ENCODE peak calls at places on chromosome 7, in five cellular contexts. N, T, K, P and R are unnamed samples.

GRCh38 chr7:111820117-111820516 is 257.8 kb upstream of the IMMP2L start:
- DNase-seq in N (no peak), T (no peak), K (no peak), P (no peak), R (no peak)

GRCh38 chr7:17965600-17965999 is 25.3 kb upstream of the SNX13 start:
- DNase-seq in N (no peak), T (no peak), K (no peak), P (peak; percentile 62), R (no peak)

GRCh38 chr7:40885503-40885902 is 750.7 kb downstream of the SUGCT start:
- DNase-seq in N (no peak), T (no peak), K (no peak), P (peak; percentile 9), R (no peak)

GRCh38 chr7:64875658-64876406 is 27.2 kb upstream of the ZNF273 start:
- DNase-seq in N (no peak), T (no peak), K (peak; percentile 3), P (no peak), R (no peak)

GRCh38 chr7:3655635-3656034 is 354.6 kb downstream of the SDK1 start:
- DNase-seq in N (no peak), T (no peak), K (no peak), P (no peak), R (no peak)

GRCh38 chr7:127629268-127629854 is 11.4 kb upstream of the PAX4 start:
- DNase-seq in N (no peak), T (peak; percentile 94), K (no peak), P (no peak), R (peak; percentile 31)

GRCh38 chr7:84847790-84848189 is 339.1 kb downstream of the SEMA3D start:
- DNase-seq in N (no peak), T (no peak), K (no peak), P (no peak), R (no peak)

GRCh38 chr7:74216361-74216761 is 6.6 kb downstream of the LAT2 start:
- DNase-seq in N (no peak), T (no peak), K (no peak), P (no peak), R (no peak)

GRCh38 chr7:105589221-105590077 is 8.2 kb upstream of the EFCAB10 start:
- DNase-seq in N (peak; percentile 43), T (no peak), K (peak; percentile 40), P (peak; percentile 52), R (peak; percentile 65)

GRCh38 chr7:81637527-81637926 is 132.3 kb downstream of the HGF start:
- DNase-seq in N (no peak), T (no peak), K (no peak), P (no peak), R (no peak)

GRCh38 chr7:302054-302992 is 12.4 kb downstream of the FOXL3 start:
- DNase-seq in N (no peak), T (no peak), K (no peak), P (no peak), R (no peak)

GRCh38 chr7:22944506-22944905 is 69.4 kb downstream of the HYCC1 start:
- DNase-seq in N (no peak), T (no peak), K (no peak), P (no peak), R (no peak)

GRCh38 chr7:151088856-151089699 is 2.8 kb downstream of the AGAP3 start:
- DNase-seq in N (peak; percentile 58), T (no peak), K (peak; percentile 70), P (peak; percentile 89), R (peak; percentile 56)

GRCh38 chr7:82012453-82012852 is 242.6 kb upstream of the HGF start:
- DNase-seq in N (no peak), T (no peak), K (no peak), P (no peak), R (no peak)

GRCh38 chr7:16561943-16562342 is 35.3 kb downstream of the LRRC72 start:
- DNase-seq in N (no peak), T (no peak), K (no peak), P (no peak), R (peak; percentile 22)

GRCh38 chr7:51040777-51041176 is 258.1 kb upstream of the GRB10 start:
- DNase-seq in N (no peak), T (no peak), K (no peak), P (no peak), R (no peak)

GRCh38 chr7:103150192-103150591 is 1.3 kb upstream of the NAPEPLD start:
- DNase-seq in N (no peak), T (no peak), K (no peak), P (no peak), R (no peak)

GRCh38 chr7:31785081-31785480 is 98.1 kb downstream of the PPP1R17 start:
- DNase-seq in N (no peak), T (no peak), K (no peak), P (no peak), R (no peak)

GRCh38 chr7:74012842-74013249 is 15.1 kb upstream of the ELN start:
- DNase-seq in N (no peak), T (no peak), K (no peak), P (no peak), R (no peak)

GRCh38 chr7:112930787-112931186 is 140.6 kb upstream of the TMEM168 start:
- DNase-seq in N (no peak), T (no peak), K (no peak), P (no peak), R (peak; percentile 58)

GRCh38 chr7:155618708-155619633 is 25.5 kb upstream of the RBM33 start:
- DNase-seq in N (no peak), T (no peak), K (no peak), P (no peak), R (no peak)

GRCh38 chr7:77537595-77538185 is 595 bp downstream of the PTPN12 start:
- DNase-seq in N (peak; percentile 59), T (no peak), K (peak; percentile 23), P (no peak), R (peak; percentile 67)

GRCh38 chr7:153930681-153931080 is 121.5 kb upstream of the DPP6 start:
- DNase-seq in N (no peak), T (no peak), K (no peak), P (no peak), R (no peak)

GRCh38 chr7:9939171-9939570 is 1034.5 kb upstream of the PHF14 start:
- DNase-seq in N (no peak), T (no peak), K (no peak), P (no peak), R (no peak)
- H3K4me3 ChIP-seq in N (no peak overlapping the region), T (no peak overlapping the region), K (no peak overlapping the region), P (no peak overlapping the region), R (no peak overlapping the region)

DNA sequence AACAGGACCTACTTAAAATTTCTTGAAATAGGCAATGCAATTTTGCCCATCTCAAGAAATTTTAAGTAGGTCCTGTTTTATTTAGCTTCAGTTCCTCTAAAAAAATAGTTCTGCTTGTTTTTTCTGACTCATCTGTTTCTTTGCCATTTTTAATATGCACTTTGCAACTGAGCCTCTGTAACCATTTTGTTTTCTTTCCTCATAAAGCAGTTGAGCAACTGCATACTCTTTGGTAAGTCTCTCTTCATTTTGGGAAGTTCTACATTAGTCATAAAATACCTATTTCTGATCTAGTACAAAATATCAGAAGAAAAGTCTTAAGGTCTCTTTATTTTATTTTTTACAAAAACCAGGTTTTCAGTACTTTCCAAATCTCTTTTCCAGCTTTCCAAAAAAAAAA is 18.0 kb downstream of the TAS2R40 start:
- DNase-seq in N (no peak), T (no peak), K (no peak), P (no peak), R (no peak)
- H3K9me3 ChIP-seq in N (peaks cover 5% of the 10 kb centered on the region), T (peaks cover 2% of the 10 kb centered on the region), K (peaks cover 2% of the 10 kb centered on the region), P (no peaks in the 10 kb centered on the region), R (no peaks in the 10 kb centered on the region)

DNA sequence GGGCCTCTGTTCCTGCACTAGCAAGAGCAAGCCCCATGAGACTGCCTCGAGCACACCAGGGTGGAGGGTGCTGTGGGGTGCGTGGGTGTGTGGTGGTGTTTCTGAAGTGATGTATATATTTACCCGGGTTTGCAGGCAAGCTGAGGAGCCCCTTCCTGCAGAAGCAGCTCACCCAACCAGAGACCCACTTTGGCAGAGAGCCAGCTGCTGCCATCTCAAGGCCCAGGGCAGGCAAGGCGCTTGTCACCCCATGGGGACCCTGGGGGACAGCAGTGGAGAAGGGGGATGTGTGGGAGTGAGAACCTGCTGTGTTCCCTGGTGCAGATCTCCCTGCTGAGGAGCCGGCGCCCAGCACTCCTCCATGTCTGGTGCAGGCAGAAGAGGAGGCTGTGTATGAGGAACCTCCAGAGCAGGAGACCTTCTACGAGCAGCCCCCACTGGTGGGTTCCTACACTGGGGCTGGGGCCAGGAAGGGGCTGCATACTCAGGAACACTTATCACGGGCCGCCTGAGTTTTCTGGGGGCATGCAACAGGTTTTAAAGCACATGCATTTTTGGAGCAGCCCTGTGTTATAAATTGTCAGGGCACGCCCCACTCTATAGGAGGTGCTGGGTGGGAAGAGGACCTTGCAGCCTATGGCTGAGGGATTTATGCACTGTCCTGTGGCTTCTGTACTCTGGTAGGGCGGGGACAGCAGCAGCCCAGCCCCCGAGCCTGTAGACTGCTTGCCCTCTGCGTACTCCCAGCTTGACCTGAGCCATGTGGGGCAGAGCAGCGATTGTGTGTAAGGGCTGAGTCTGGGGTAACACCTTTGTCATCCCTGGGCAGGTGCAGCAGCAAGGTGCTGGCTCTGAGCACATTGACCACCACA is 5.9 kb downstream of the PGAM2 start:
- DNase-seq in N (no peak), T (no peak), K (no peak), P (no peak), R (no peak)
- H3K4me1 ChIP-seq in N (peaks cover 6% of the 10 kb centered on the region), T (peaks cover 10% of the 10 kb centered on the region), K (no peaks in the 10 kb centered on the region), P (no peaks in the 10 kb centered on the region), R (peaks cover 10% of the 10 kb centered on the region)

GRCh38 chr7:6536899-6537298 is 14.4 kb downstream of the GRID2IP start:
- DNase-seq in N (no peak), T (peak; percentile 81), K (no peak), P (no peak), R (peak; percentile 69)
- H3K4me3 ChIP-seq in N (peak overlapping the region; percentile 40), T (peak overlapping the region; percentile 58), K (no peak overlapping the region), P (no peak overlapping the region), R (no peak overlapping the region)

GRCh38 chr7:45599851-45600706 is 25.9 kb downstream of the ADCY1 start:
- DNase-seq in N (no peak), T (peak; percentile 37), K (no peak), P (no peak), R (no peak)
- H3K9me3 ChIP-seq in N (no peaks in the 10 kb centered on the region), T (no peaks in the 10 kb centered on the region), K (no peaks in the 10 kb centered on the region), P (no peaks in the 10 kb centered on the region), R (no peaks in the 10 kb centered on the region)

DNA sequence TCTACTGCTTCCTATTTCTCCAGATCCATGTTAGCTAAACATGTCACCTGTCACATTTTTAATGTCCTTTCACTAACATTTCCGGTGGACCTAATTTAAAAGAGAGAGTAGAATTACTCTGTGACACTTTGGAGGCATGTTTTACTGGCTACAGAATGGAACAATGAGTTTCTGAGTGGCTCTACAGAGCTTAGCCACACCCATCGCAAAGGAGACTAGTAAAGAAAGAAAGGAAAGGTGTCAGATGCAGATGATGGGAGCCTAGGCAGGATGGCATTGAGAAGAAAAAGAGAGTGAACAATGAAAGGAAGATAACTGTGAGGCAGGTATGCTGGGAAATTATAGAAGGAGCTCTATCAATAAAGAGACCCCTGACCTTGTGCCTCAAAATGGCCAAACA is 35.9 kb downstream of the NDUFB2 start:
- DNase-seq in N (no peak), T (no peak), K (no peak), P (no peak), R (no peak)
- H3K4me1 ChIP-seq in N (no peaks in the 10 kb centered on the region), T (no peaks in the 10 kb centered on the region), K (no peaks in the 10 kb centered on the region), P (peaks cover 13% of the 10 kb centered on the region), R (no peaks in the 10 kb centered on the region)

DNA sequence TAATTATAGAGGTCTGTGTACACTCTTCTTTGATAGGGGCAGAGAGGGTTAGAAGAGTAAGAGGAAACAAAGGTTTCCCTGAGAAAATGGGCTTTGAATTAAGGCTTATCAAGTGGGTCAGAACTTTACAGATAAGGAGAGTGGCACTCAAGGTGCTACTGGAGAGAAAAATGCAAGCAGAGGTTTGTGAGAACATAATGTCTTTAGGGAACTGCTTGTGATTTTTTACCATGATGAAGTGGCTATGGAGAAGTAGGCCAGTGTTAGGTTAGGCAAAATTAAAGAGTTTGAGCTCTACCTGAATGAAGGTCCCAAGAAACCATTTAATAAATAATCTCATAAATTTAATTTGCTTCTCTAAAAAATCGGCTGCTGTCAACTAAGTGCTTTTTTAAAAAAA is 14.3 kb downstream of the STARD3NL start:
- DNase-seq in N (no peak), T (no peak), K (no peak), P (no peak), R (no peak)
- H3K4me3 ChIP-seq in N (no peak overlapping the region), T (no peak overlapping the region), K (no peak overlapping the region), P (no peak overlapping the region), R (no peak overlapping the region)